ENCODE peak calls at places on chromosome 22, in ten cellular contexts. I, V, Z, A, H, P, O, F, W and G are unnamed samples.

GRCh38 chr22:24284747-24285203 is 14.1 kb downstream of the SPECC1L start:
- DNase-seq in Z (no peak), P (no peak), V (no peak), F (peak; percentile 69), H (no peak), W (peak; percentile 66), A (no peak), I (no peak), O (no peak), G (no peak)

GRCh38 chr22:43476341-43476740 is 64.5 kb downstream of the MPPED1 start:
- DNase-seq in F (no peak), Z (no peak), A (no peak), I (no peak), H (no peak), W (no peak), P (no peak), V (no peak), O (no peak), G (no peak)

GRCh38 chr22:20259336-20259705 is 8.8 kb downstream of the RTN4R start:
- DNase-seq in V (no peak), A (no peak), I (no peak), W (no peak), P (no peak), F (no peak), O (no peak), H (no peak), Z (no peak), G (no peak)

GRCh38 chr22:20469110-20469855 is 26.3 kb downstream of the KLHL22 start:
- DNase-seq in I (no peak), F (no peak), O (no peak), A (no peak), Z (no peak), P (no peak), H (no peak), W (no peak), V (no peak), G (no peak)

GRCh38 chr22:48004038-48004437 is 1241.6 kb downstream of the TBC1D22A start:
- DNase-seq in F (no peak), V (no peak), A (no peak), H (no peak), W (no peak), P (no peak), O (no peak), I (no peak), Z (no peak), G (no peak)

GRCh38 chr22:49887074-49887471 is 31.2 kb downstream of the ALG12 start:
- DNase-seq in H (no peak), F (no peak), O (no peak), W (no peak), V (no peak), A (no peak), I (no peak), P (no peak), Z (no peak), G (no peak)

GRCh38 chr22:30249049-30250038 is 2.8 kb upstream of the LIF start:
- DNase-seq in H (no peak), O (no peak), Z (no peak), P (no peak), F (no peak), A (no peak), V (peak; percentile 91), W (no peak), I (no peak), G (no peak)

GRCh38 chr22:33014621-33015020 is 43.6 kb downstream of the SYN3 start:
- DNase-seq in W (no peak), P (no peak), H (no peak), F (no peak), O (no peak), V (no peak), A (no peak), Z (no peak), I (no peak), G (no peak)

GRCh38 chr22:27100789-27101188 is 443.4 kb downstream of the MIAT start:
- DNase-seq in H (no peak), Z (no peak), W (peak; percentile 31), P (no peak), A (no peak), V (peak; percentile 47), I (peak; percentile 82), F (peak; percentile 64), O (no peak), G (no peak)

GRCh38 chr22:20434773-20435172 is 2.9 kb downstream of the SCARF2 start:
- DNase-seq in Z (no peak), F (peak; percentile 7), I (peak; percentile 41), A (no peak), W (no peak), H (no peak), O (no peak), V (no peak), P (no peak), G (no peak)

GRCh38 chr22:28143206-28143605 is 224.2 kb upstream of the PITPNB start:
- DNase-seq in I (no peak), W (no peak), V (no peak), P (no peak), Z (no peak), F (peak; percentile 29), H (no peak), A (no peak), O (no peak), G (no peak)